ENCODE peak calls at places on chromosomes 1 and 21, in four cellular contexts. One of them, this sample, is unnamed.

GRCh38 chr1:41411229-41411628 is 50.0 kb downstream of the FOXO6 start:
- DNase-seq in lower lobe of right lung: no peak
- DNase-seq in GM13977: no peak
- DNase-seq in transverse colon: no peak
- DNase-seq in this sample: no peak

GRCh38 chr21:34939673-34940321 is 109.3 kb downstream of the RUNX1 start:
- DNase-seq in lower lobe of right lung: no peak
- DNase-seq in GM13977: no peak
- DNase-seq in transverse colon: no peak
- DNase-seq in this sample: no peak

GRCh38 chr1:118987431-118988185 is 535 bp downstream of the TBX15 start:
- DNase-seq in lower lobe of right lung: no peak
- DNase-seq in GM13977: peak
- DNase-seq in transverse colon: no peak
- DNase-seq in this sample: no peak

GRCh38 chr1:57165546-57165945 is 199.7 kb upstream of the C8B start:
- DNase-seq in lower lobe of right lung: no peak
- DNase-seq in GM13977: no peak
- DNase-seq in transverse colon: no peak
- DNase-seq in this sample: no peak

GRCh38 chr1:226312065-226312464 is 3.1 kb upstream of the LIN9 start:
- DNase-seq in lower lobe of right lung: no peak
- DNase-seq in GM13977: no peak
- DNase-seq in transverse colon: no peak
- DNase-seq in this sample: no peak

GRCh38 chr1:210342986-210343780 is 14.5 kb downstream of the HHAT start:
- DNase-seq in lower lobe of right lung: no peak
- DNase-seq in GM13977: no peak
- DNase-seq in transverse colon: no peak
- DNase-seq in this sample: no peak

GRCh38 chr1:112263464-112263863 is 132.6 kb upstream of the CTTNBP2NL start:
- DNase-seq in lower lobe of right lung: no peak
- DNase-seq in GM13977: no peak
- DNase-seq in transverse colon: no peak
- DNase-seq in this sample: no peak

GRCh38 chr1:26724118-26724517 is 28.3 kb downstream of the ARID1A start:
- DNase-seq in lower lobe of right lung: no peak
- DNase-seq in GM13977: no peak
- DNase-seq in transverse colon: no peak
- DNase-seq in this sample: no peak

GRCh38 chr1:213481395-213481794 is 430.4 kb downstream of the RPS6KC1 start:
- DNase-seq in lower lobe of right lung: no peak
- DNase-seq in GM13977: no peak
- DNase-seq in transverse colon: no peak
- DNase-seq in this sample: no peak

GRCh38 chr1:18581420-18581880 is 49.2 kb upstream of the PAX7 start:
- DNase-seq in lower lobe of right lung: peak
- DNase-seq in GM13977: peak
- DNase-seq in transverse colon: peak
- DNase-seq in this sample: no peak

GRCh38 chr1:239930646-239931262 is 160.9 kb upstream of the FMN2 start:
- DNase-seq in lower lobe of right lung: no peak
- DNase-seq in GM13977: no peak
- DNase-seq in transverse colon: no peak
- DNase-seq in this sample: no peak

GRCh38 chr1:109762821-109763645 is 690 bp downstream of the EPS8L3 start:
- DNase-seq in lower lobe of right lung: peak
- DNase-seq in GM13977: no peak
- DNase-seq in transverse colon: peak
- DNase-seq in this sample: peak

GRCh38 chr1:235199441-235199840 is 38.4 kb upstream of the RBM34 start:
- DNase-seq in lower lobe of right lung: no peak
- DNase-seq in GM13977: no peak
- DNase-seq in transverse colon: no peak
- DNase-seq in this sample: no peak

GRCh38 chr1:165851034-165851658 is 23.7 kb downstream of the UCK2 start:
- DNase-seq in lower lobe of right lung: no peak
- DNase-seq in GM13977: peak
- DNase-seq in transverse colon: no peak
- DNase-seq in this sample: no peak

GRCh38 chr1:221263831-221264767 is 384.9 kb downstream of the HLX start:
- DNase-seq in lower lobe of right lung: no peak
- DNase-seq in GM13977: peak
- DNase-seq in transverse colon: peak
- DNase-seq in this sample: no peak

GRCh38 chr1:204641455-204641854 is 44.1 kb downstream of the LRRN2 start:
- DNase-seq in lower lobe of right lung: no peak
- DNase-seq in GM13977: no peak
- DNase-seq in transverse colon: no peak
- DNase-seq in this sample: no peak

GRCh38 chr1:91876040-91876470 is 9.9 kb downstream of the TGFBR3 start:
- DNase-seq in lower lobe of right lung: no peak
- DNase-seq in GM13977: peak
- DNase-seq in transverse colon: no peak
- DNase-seq in this sample: no peak

GRCh38 chr1:228404107-228404720 is 2.4 kb downstream of the TRIM11 start:
- DNase-seq in lower lobe of right lung: no peak
- DNase-seq in GM13977: no peak
- DNase-seq in transverse colon: no peak
- DNase-seq in this sample: no peak

GRCh38 chr1:160083968-160084770 is 2.8 kb downstream of the KCNJ9 start:
- DNase-seq in lower lobe of right lung: peak
- DNase-seq in GM13977: peak
- DNase-seq in transverse colon: peak
- DNase-seq in this sample: no peak

GRCh38 chr1:7581754-7582264 is 189.3 kb upstream of the VAMP3 start:
- DNase-seq in lower lobe of right lung: peak
- DNase-seq in GM13977: no peak
- DNase-seq in transverse colon: no peak
- DNase-seq in this sample: no peak

GRCh38 chr1:160144921-160145320 is 6.5 kb upstream of the ATP1A4 start:
- DNase-seq in lower lobe of right lung: no peak
- DNase-seq in GM13977: no peak
- DNase-seq in transverse colon: no peak
- DNase-seq in this sample: no peak

GRCh38 chr21:26171310-26172100 is 935 bp upstream of the APP start:
- DNase-seq in lower lobe of right lung: no peak
- DNase-seq in GM13977: no peak
- DNase-seq in transverse colon: no peak
- DNase-seq in this sample: no peak

GRCh38 chr1:87224209-87224608 is 104.5 kb upstream of the LMO4 start:
- DNase-seq in lower lobe of right lung: no peak
- DNase-seq in GM13977: no peak
- DNase-seq in transverse colon: no peak
- DNase-seq in this sample: no peak

GRCh38 chr1:180548686-180549326 is 10.0 kb upstream of the OVAAL start:
- DNase-seq in lower lobe of right lung: no peak
- DNase-seq in GM13977: no peak
- DNase-seq in transverse colon: no peak
- DNase-seq in this sample: no peak

GRCh38 chr1:109763646-109764415 is at the start of gene EPS8L3:
- DNase-seq in lower lobe of right lung: peak
- DNase-seq in GM13977: no peak
- DNase-seq in transverse colon: peak
- DNase-seq in this sample: peak

GRCh38 chr1:20546637-20547036 is 5.7 kb upstream of the FAM43B start:
- DNase-seq in lower lobe of right lung: no peak
- DNase-seq in GM13977: no peak
- DNase-seq in transverse colon: no peak
- DNase-seq in this sample: no peak

GRCh38 chr1:219123041-219123440 is 50.6 kb upstream of the LYPLAL1 start:
- DNase-seq in lower lobe of right lung: no peak
- DNase-seq in GM13977: no peak
- DNase-seq in transverse colon: no peak
- DNase-seq in this sample: no peak

GRCh38 chr1:159953866-159954515 is at the start of gene SLAMF9:
- DNase-seq in lower lobe of right lung: no peak
- DNase-seq in GM13977: no peak
- DNase-seq in transverse colon: no peak
- DNase-seq in this sample: no peak

GRCh38 chr1:161790587-161791317 is 24.6 kb downstream of the ATF6 start:
- DNase-seq in lower lobe of right lung: no peak
- DNase-seq in GM13977: no peak
- DNase-seq in transverse colon: no peak
- DNase-seq in this sample: no peak

GRCh38 chr1:28205243-28205642 is 27.6 kb downstream of the DNAJC8 start:
- DNase-seq in lower lobe of right lung: no peak
- DNase-seq in GM13977: no peak
- DNase-seq in transverse colon: no peak
- DNase-seq in this sample: no peak

GRCh38 chr1:162676087-162676486 is 43.8 kb downstream of the DDR2 start:
- DNase-seq in lower lobe of right lung: no peak
- DNase-seq in GM13977: no peak
- DNase-seq in transverse colon: no peak
- DNase-seq in this sample: no peak

GRCh38 chr1:18676431-18676830 is 45.8 kb downstream of the PAX7 start:
- DNase-seq in lower lobe of right lung: no peak
- DNase-seq in GM13977: no peak
- DNase-seq in transverse colon: no peak
- DNase-seq in this sample: no peak

GRCh38 chr1:245292571-245292970 is 137.8 kb downstream of the KIF26B start:
- DNase-seq in lower lobe of right lung: no peak
- DNase-seq in GM13977: no peak
- DNase-seq in transverse colon: no peak
- DNase-seq in this sample: no peak

GRCh38 chr1:30232288-30232899 is 491.0 kb downstream of the MATN1 start:
- DNase-seq in lower lobe of right lung: no peak
- DNase-seq in GM13977: peak
- DNase-seq in transverse colon: no peak
- DNase-seq in this sample: no peak
- TF ChIP-seq CTCF in lower lobe of right lung: peak
- TF ChIP-seq CTCF in GM13977: peak
- TF ChIP-seq CTCF in transverse colon: peak
- TF ChIP-seq CTCF in this sample: peak

GRCh38 chr1:178513278-178513983 is 522 bp downstream of the TEX35 start:
- DNase-seq in lower lobe of right lung: no peak
- DNase-seq in GM13977: no peak
- DNase-seq in transverse colon: peak
- DNase-seq in this sample: no peak
- TF ChIP-seq CTCF in lower lobe of right lung: no peak
- TF ChIP-seq CTCF in GM13977: no peak
- TF ChIP-seq CTCF in transverse colon: no peak
- TF ChIP-seq CTCF in this sample: peak

DNA sequence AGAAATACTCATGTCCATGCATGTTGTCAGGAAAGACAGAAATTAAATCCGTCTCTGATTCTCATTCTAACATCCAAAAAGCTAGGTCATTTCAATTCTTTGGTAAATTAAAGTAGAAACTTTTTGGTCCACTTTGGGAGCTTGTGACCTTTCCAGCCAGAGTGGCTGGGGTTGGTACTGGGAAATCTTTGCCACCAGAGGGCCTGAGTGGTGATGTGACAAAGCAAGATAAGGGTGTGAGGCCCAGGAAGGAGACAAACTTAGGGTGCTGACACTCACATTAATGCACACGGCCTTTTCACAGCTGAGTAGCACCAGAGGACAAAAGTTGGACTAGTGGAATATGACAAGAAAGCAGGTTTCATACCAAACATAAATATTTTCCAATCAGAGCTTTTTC is 144.3 kb downstream of the DNM3 start:
- DNase-seq in lower lobe of right lung: no peak
- DNase-seq in GM13977: no peak
- DNase-seq in transverse colon: no peak
- DNase-seq in this sample: no peak
- TF ChIP-seq CTCF in lower lobe of right lung: peak
- TF ChIP-seq CTCF in GM13977: no peak
- TF ChIP-seq CTCF in transverse colon: peak
- TF ChIP-seq CTCF in this sample: no peak

GRCh38 chr1:58434181-58434580 is 112.3 kb downstream of the OMA1 start:
- DNase-seq in lower lobe of right lung: no peak
- DNase-seq in GM13977: no peak
- DNase-seq in transverse colon: no peak
- DNase-seq in this sample: no peak

GRCh38 chr1:58431847-58432246 is 114.7 kb downstream of the OMA1 start:
- DNase-seq in lower lobe of right lung: no peak
- DNase-seq in GM13977: no peak
- DNase-seq in transverse colon: no peak
- DNase-seq in this sample: no peak

GRCh38 chr1:58434587-58434986 is 111.9 kb downstream of the OMA1 start:
- DNase-seq in lower lobe of right lung: no peak
- DNase-seq in GM13977: no peak
- DNase-seq in transverse colon: no peak
- DNase-seq in this sample: no peak

GRCh38 chr1:58430355-58431335 is 115.9 kb downstream of the OMA1 start:
- DNase-seq in lower lobe of right lung: no peak
- DNase-seq in GM13977: no peak
- DNase-seq in transverse colon: no peak
- DNase-seq in this sample: no peak

GRCh38 chr1:58432813-58433668 is 113.5 kb downstream of the OMA1 start:
- DNase-seq in lower lobe of right lung: no peak
- DNase-seq in GM13977: peak
- DNase-seq in transverse colon: no peak
- DNase-seq in this sample: no peak
- TF ChIP-seq CTCF in lower lobe of right lung: no peak
- TF ChIP-seq CTCF in GM13977: peak
- TF ChIP-seq CTCF in transverse colon: no peak
- TF ChIP-seq CTCF in this sample: peak

DNA sequence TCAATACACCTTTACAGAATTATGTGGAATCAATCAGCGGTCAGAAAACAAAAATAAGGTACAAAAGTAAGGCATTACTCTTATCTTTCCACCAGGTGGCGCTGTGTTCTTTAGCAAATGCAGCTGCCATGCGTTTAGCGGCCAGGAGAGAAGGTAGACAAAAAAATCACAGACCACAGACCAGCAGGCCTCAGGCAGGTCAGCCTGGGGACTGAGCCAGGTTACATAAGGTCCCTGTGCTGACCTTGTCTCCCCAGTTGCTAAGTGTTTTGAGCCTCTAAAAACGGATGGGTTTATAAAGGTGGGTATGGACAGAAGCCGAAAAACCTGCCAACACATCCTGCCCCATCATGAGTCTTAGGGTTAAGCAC is 2.8 kb downstream of the RGS16 start:
- DNase-seq in lower lobe of right lung: peak
- DNase-seq in GM13977: peak
- DNase-seq in transverse colon: peak
- DNase-seq in this sample: no peak
- TF ChIP-seq CTCF in lower lobe of right lung: peak
- TF ChIP-seq CTCF in GM13977: peak
- TF ChIP-seq CTCF in transverse colon: peak
- TF ChIP-seq CTCF in this sample: peak

This sample was measured in chondrocyte.